ENCODE peak calls at places on chromosomes 4 and X, in seven cellular contexts. M is RWPE1, X is OCI-LY7, U is thoracic aorta, O is right lobe of liver, H is HCT116, W is PC-3. J is an unnamed sample.

GRCh38 chr4:18579222-18579621 is 557.7 kb upstream of the LCORL start:
- DNase-seq in M (no peak), X (no peak), U (no peak), O (no peak), H (no peak), W (no peak), J (no peak)

GRCh38 chr4:176882201-176882600 is 89.5 kb upstream of the VEGFC start:
- DNase-seq in M (no peak), X (no peak), U (no peak), O (no peak), H (no peak), W (no peak), J (no peak)

GRCh38 chrX:119145241-119145653 is 17.6 kb upstream of the KIAA1210 start:
- DNase-seq in M (peak), X (peak), U (no peak), O (peak), H (peak), W (peak), J (no peak)

GRCh38 chrX:119147486-119147885 is 19.9 kb upstream of the KIAA1210 start:
- DNase-seq in M (no peak), X (no peak), U (no peak), O (peak), H (no peak), W (no peak), J (no peak)

GRCh38 chrX:34813618-34814017 is 129.0 kb upstream of the FAM47B start:
- DNase-seq in M (no peak), X (no peak), U (no peak), O (no peak), H (no peak), W (peak), J (no peak)

GRCh38 chr4:40980318-40980883 is 230.6 kb downstream of the NSUN7 start:
- DNase-seq in M (no peak), X (peak), U (no peak), O (no peak), H (no peak), W (peak), J (no peak)

GRCh38 chr4:1578968-1579833 is 104.9 kb downstream of the FAM53A start:
- DNase-seq in M (peak), X (peak), U (peak), O (peak), H (peak), W (peak), J (peak)

GRCh38 chr4:18075823-18076433 is 54.4 kb upstream of the LCORL start:
- DNase-seq in M (no peak), X (peak), U (no peak), O (no peak), H (peak), W (peak), J (peak)

GRCh38 chr4:91280551-91281290 is 1023.0 kb upstream of the GRID2 start:
- DNase-seq in M (no peak), X (no peak), U (no peak), O (no peak), H (no peak), W (no peak), J (no peak)

GRCh38 chr4:36322921-36323354 is 41.5 kb downstream of the DTHD1 start:
- DNase-seq in M (no peak), X (no peak), U (no peak), O (no peak), H (no peak), W (no peak), J (peak)

GRCh38 chrX:111460612-111461011 is 48.6 kb upstream of the DCX start:
- DNase-seq in M (no peak), X (no peak), U (no peak), O (no peak), H (no peak), W (no peak), J (no peak)

GRCh38 chr4:83208776-83209365 is 75.7 kb downstream of the COQ2 start:
- DNase-seq in M (no peak), X (no peak), U (no peak), O (no peak), H (no peak), W (no peak), J (no peak)

GRCh38 chrX:150449313-150449712 is 86.2 kb downstream of the MAMLD1 start:
- DNase-seq in M (no peak), X (no peak), U (no peak), O (no peak), H (no peak), W (no peak), J (no peak)

GRCh38 chr4:184012937-184013336 is 107.8 kb downstream of the STOX2 start:
- DNase-seq in M (no peak), X (no peak), U (no peak), O (no peak), H (no peak), W (no peak), J (no peak)

GRCh38 chrX:20218809-20219505 is 47.8 kb downstream of the RPS6KA3 start:
- DNase-seq in M (no peak), X (no peak), U (no peak), O (no peak), H (no peak), W (no peak), J (no peak)

GRCh38 chr4:43843501-43843900 is 605.1 kb downstream of the KCTD8 start:
- DNase-seq in M (no peak), X (no peak), U (no peak), O (no peak), H (no peak), W (peak), J (no peak)

GRCh38 chrX:15475021-15475420 is 18.1 kb downstream of the PIR start:
- DNase-seq in M (peak), X (no peak), U (no peak), O (no peak), H (no peak), W (peak), J (no peak)

GRCh38 chr4:168907119-168907698 is 102.8 kb downstream of the CBR4 start:
- DNase-seq in M (no peak), X (no peak), U (no peak), O (no peak), H (no peak), W (no peak), J (no peak)

GRCh38 chr4:101787917-101788316 is 2.6 kb upstream of the BANK1 start:
- DNase-seq in M (no peak), X (no peak), U (no peak), O (no peak), H (no peak), W (no peak), J (no peak)

GRCh38 chr4:85725727-85726170 is 250.8 kb downstream of the ARHGAP24 start:
- DNase-seq in M (no peak), X (peak), U (no peak), O (peak), H (no peak), W (no peak), J (no peak)

GRCh38 chr4:134668237-134668636 is 466.6 kb upstream of the PABPC4L start:
- DNase-seq in M (no peak), X (no peak), U (no peak), O (no peak), H (peak), W (peak), J (no peak)

GRCh38 chr4:73690051-73690744 is 50.2 kb upstream of the CXCL8 start:
- DNase-seq in M (no peak), X (no peak), U (no peak), O (no peak), H (no peak), W (peak), J (no peak)

GRCh38 chr4:150769845-150770244 is 187.9 kb downstream of the MAB21L2 start:
- DNase-seq in M (peak), X (no peak), U (no peak), O (no peak), H (peak), W (peak), J (no peak)

GRCh38 chr4:51831133-51831532 is 11.8 kb upstream of the DCUN1D4 start:
- DNase-seq in M (peak), X (peak), U (no peak), O (peak), H (peak), W (peak), J (peak)

GRCh38 chr4:102454278-102454677 is 46.9 kb upstream of the NFKB1 start:
- DNase-seq in M (no peak), X (no peak), U (no peak), O (no peak), H (no peak), W (no peak), J (no peak)

GRCh38 chrX:109841257-109841656 is 108.2 kb upstream of the ACSL4 start:
- DNase-seq in M (no peak), X (no peak), U (no peak), O (no peak), H (no peak), W (no peak), J (no peak)

GRCh38 chr4:65341557-65341956 is 328.7 kb downstream of the EPHA5 start:
- DNase-seq in M (no peak), X (no peak), U (no peak), O (no peak), H (no peak), W (no peak), J (no peak)

GRCh38 chr4:173513651-173514050 is 16.4 kb downstream of the HAND2 start:
- DNase-seq in M (no peak), X (no peak), U (no peak), O (no peak), H (no peak), W (no peak), J (no peak)

GRCh38 chr4:90950385-90950841 is 823.2 kb downstream of the CCSER1 start:
- DNase-seq in M (no peak), X (no peak), U (no peak), O (no peak), H (no peak), W (peak), J (no peak)

GRCh38 chrX:54794004-54794403 is 4.1 kb downstream of the ITIH6 start:
- DNase-seq in M (no peak), X (no peak), U (no peak), O (no peak), H (no peak), W (no peak), J (no peak)

GRCh38 chrX:132022863-132023116 is 312 bp upstream of the STK26 start:
- DNase-seq in M (no peak), X (no peak), U (no peak), O (peak), H (no peak), W (no peak), J (no peak)
- H3K27ac ChIP-seq in M (peak), X (peak), U (no peak), O (no peak), H (peak), W (peak), J (peak)

GRCh38 chrX:100647095-100647494 is 3.1 kb downstream of the SRPX2 start:
- DNase-seq in M (no peak), X (peak), U (no peak), O (no peak), H (no peak), W (no peak), J (no peak)
- H3K27ac ChIP-seq in M (no peak), X (no peak), U (no peak), O (peak), H (no peak), W (peak), J (no peak)

DNA sequence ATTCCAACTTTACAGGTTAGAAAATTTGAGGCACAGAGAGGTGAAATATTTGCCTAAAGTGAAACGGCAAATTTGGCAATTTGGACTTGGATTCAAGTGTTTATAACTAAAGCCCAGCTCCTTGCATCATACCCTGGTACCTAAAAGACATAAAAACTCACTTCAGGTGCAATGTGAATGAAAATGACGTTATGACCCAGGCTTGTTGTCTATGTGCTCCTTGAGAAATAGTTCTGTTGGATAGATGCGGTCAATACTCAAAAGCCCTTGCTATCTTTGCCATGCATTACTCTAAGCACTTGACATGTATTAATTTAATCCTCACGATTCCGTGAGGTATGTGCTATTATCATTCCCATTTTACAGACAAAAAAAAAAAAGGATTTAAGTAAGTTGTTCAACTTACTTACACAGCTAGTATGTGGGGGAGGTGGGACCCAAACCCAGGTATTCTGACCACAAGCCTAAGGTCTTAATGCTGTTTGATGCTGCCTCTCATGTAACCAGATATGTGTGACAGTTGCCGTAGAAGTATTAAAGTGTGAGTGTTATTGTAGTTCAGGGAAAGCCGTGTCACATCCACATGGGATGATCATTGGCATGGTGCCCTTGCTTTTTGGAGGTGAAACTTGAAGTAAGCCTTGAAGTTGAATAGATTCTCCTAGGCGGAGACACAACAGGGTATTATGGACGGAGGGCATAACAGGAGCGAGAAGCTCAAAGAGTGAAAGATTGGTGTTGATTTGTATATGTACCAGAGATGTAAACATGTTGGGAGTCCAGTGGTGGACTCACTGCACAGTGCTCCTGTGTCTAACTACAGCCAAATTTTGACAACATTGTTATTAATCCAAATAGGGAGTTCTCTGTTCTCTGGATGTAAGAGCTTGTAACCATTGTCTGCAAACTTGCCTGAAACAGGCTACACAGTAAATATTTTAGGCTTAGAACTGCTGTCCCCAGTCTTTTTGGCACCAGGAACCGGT is 3.1 kb downstream of the SCML1 start:
- DNase-seq in M (no peak), X (no peak), U (no peak), O (no peak), H (no peak), W (no peak), J (no peak)
- H3K27ac ChIP-seq in M (no peak), X (no peak), U (no peak), O (peak), H (no peak), W (no peak), J (no peak)

GRCh38 chr4:26789208-26789607 is 71.4 kb upstream of the STIM2 start:
- DNase-seq in M (no peak), X (no peak), U (no peak), O (no peak), H (no peak), W (peak), J (no peak)

GRCh38 chr4:26786916-26787315 is 73.7 kb upstream of the STIM2 start:
- DNase-seq in M (no peak), X (peak), U (no peak), O (no peak), H (no peak), W (no peak), J (no peak)

GRCh38 chr4:26785766-26786165 is 74.9 kb upstream of the STIM2 start:
- DNase-seq in M (no peak), X (no peak), U (no peak), O (no peak), H (no peak), W (no peak), J (no peak)

GRCh38 chr4:26788341-26788733 is 72.3 kb upstream of the STIM2 start:
- DNase-seq in M (no peak), X (peak), U (no peak), O (no peak), H (no peak), W (no peak), J (no peak)

GRCh38 chr4:26787461-26788340 is 72.9 kb upstream of the STIM2 start:
- DNase-seq in M (peak), X (peak), U (no peak), O (no peak), H (peak), W (peak), J (peak)
- H3K27ac ChIP-seq in M (peak), X (peak), U (no peak), O (no peak), H (peak), W (peak), J (no peak)